ENCODE peak calls at places on chromosomes 11 and 22, in four cellular contexts. H, W, G and N are unnamed samples.

GRCh38 chr22:38397189-38398097 is 57.6 kb downstream of the KCNJ4 start:
- DNase-seq in G (peak), H (no peak), W (peak), N (no peak)

GRCh38 chr11:130031056-130031455 is 28.4 kb upstream of the PRDM10 start:
- DNase-seq in G (no peak), H (no peak), W (no peak), N (no peak)

GRCh38 chr11:116738975-116739374 is 33.8 kb downstream of the BUD13 start:
- DNase-seq in W (no peak), H (peak), G (no peak), N (no peak)

GRCh38 chr11:65856689-65857499 is 1.1 kb downstream of the CFL1 start:
- DNase-seq in G (peak), W (peak), H (peak), N (no peak)

GRCh38 chr11:116515666-116516184 is 257.1 kb downstream of the BUD13 start:
- DNase-seq in W (no peak), H (no peak), G (no peak), N (peak)

GRCh38 chr22:17896552-17896951 is 122.3 kb upstream of the BID start:
- DNase-seq in H (no peak), W (peak), G (peak), N (no peak)

GRCh38 chr11:47983464-47984397 is 3.4 kb downstream of the PTPRJ start:
- DNase-seq in W (no peak), H (no peak), G (no peak), N (no peak)

GRCh38 chr11:10407749-10408472 is 47.2 kb upstream of the AMPD3 start:
- DNase-seq in H (no peak), W (no peak), G (no peak), N (no peak)

GRCh38 chr22:23832226-23833016 is 6.4 kb downstream of the DERL3 start:
- DNase-seq in G (no peak), H (peak), W (no peak), N (no peak)

GRCh38 chr11:70650075-70650909 is 252.0 kb downstream of the CTTN start:
- DNase-seq in W (no peak), G (peak), H (no peak), N (no peak)

GRCh38 chr22:31212783-31213626 is 907 bp downstream of the LIMK2 start:
- DNase-seq in H (no peak), G (no peak), W (no peak), N (no peak)

GRCh38 chr11:61896665-61897386 is 5.5 kb upstream of the FADS3 start:
- DNase-seq in H (no peak), G (no peak), W (no peak), N (no peak)

GRCh38 chr11:123061403-123062157 is at the start of gene HSPA8:
- DNase-seq in G (no peak), W (peak), H (peak), N (peak)